ENCODE peak calls at places on chromosome X, in ten cellular contexts. K, B, Z, D, Q, E, P, J, H and A are unnamed samples.

GRCh38 chrX:340641-341423 is 22.2 kb upstream of the GTPBP6 start:
- DNase-seq in K (no peak), B (no peak), Z (no peak), D (no peak), Q (no peak), E (peak; percentile 56), P (no peak), J (no peak), H (no peak), A (no peak)

GRCh38 chrX:107654778-107655761 is 26.8 kb downstream of the PRPS1 start:
- DNase-seq in K (peak; percentile 40), B (peak; percentile 59), Z (peak; percentile 61), D (peak; percentile 88), Q (peak; percentile 81), E (peak; percentile 88), P (peak; percentile 51), J (peak; percentile 86), H (peak; percentile 77), A (peak; percentile 75)

GRCh38 chrX:40685352-40685918 is 38.1 kb upstream of the CXorf38 start:
- DNase-seq in K (no peak), B (no peak), Z (no peak), D (no peak), Q (no peak), E (no peak), P (no peak), J (no peak), H (no peak), A (no peak)

GRCh38 chrX:31889028-31889427 is 817.2 kb upstream of the FTHL17 start:
- DNase-seq in K (no peak), B (no peak), Z (no peak), D (no peak), Q (no peak), E (no peak), P (no peak), J (no peak), H (no peak), A (no peak)

GRCh38 chrX:153519569-153520285 is 2.3 kb downstream of the ATP2B3 start:
- DNase-seq in K (no peak), B (no peak), Z (no peak), D (no peak), Q (no peak), E (no peak), P (no peak), J (peak; percentile 23), H (no peak), A (no peak)

GRCh38 chrX:3697701-3698279 is 15.7 kb downstream of the PRKX start:
- DNase-seq in K (peak; percentile 20), B (no peak), Z (no peak), D (peak; percentile 18), Q (no peak), E (peak; percentile 67), P (no peak), J (no peak), H (no peak), A (no peak)

GRCh38 chrX:102154900-102155805 is 624 bp downstream of the BEX5 start:
- DNase-seq in K (no peak), B (no peak), Z (peak; percentile 25), D (no peak), Q (no peak), E (no peak), P (no peak), J (no peak), H (no peak), A (no peak)

GRCh38 chrX:26558719-26559386 is 342.9 kb downstream of the MAGEB5 start:
- DNase-seq in K (no peak), B (no peak), Z (no peak), D (no peak), Q (no peak), E (peak; percentile 52), P (no peak), J (no peak), H (no peak), A (no peak)

GRCh38 chrX:15838017-15838416 is 16.6 kb downstream of the AP1S2 start:
- DNase-seq in K (no peak), B (peak; percentile 10), Z (no peak), D (no peak), Q (no peak), E (no peak), P (no peak), J (peak; percentile 10), H (no peak), A (no peak)

GRCh38 chrX:153662266-153662665 is 11.3 kb downstream of the PNCK start:
- DNase-seq in K (no peak), B (peak; percentile 77), Z (peak; percentile 63), D (peak; percentile 68), Q (no peak), E (peak; percentile 71), P (no peak), J (no peak), H (peak; percentile 69), A (no peak)

GRCh38 chrX:146614693-146615524 is 194.7 kb upstream of the CXorf51B start:
- DNase-seq in K (no peak), B (no peak), Z (no peak), D (no peak), Q (no peak), E (no peak), P (no peak), J (no peak), H (no peak), A (no peak)

GRCh38 chrX:141314441-141314840 is 72.1 kb upstream of the SPANXC start:
- DNase-seq in K (no peak), B (no peak), Z (no peak), D (no peak), Q (no peak), E (no peak), P (no peak), J (peak; percentile 51), H (no peak), A (no peak)

GRCh38 chrX:7278356-7278755 is 130.4 kb upstream of the PUDP start:
- DNase-seq in K (no peak), B (no peak), Z (no peak), D (no peak), Q (no peak), E (no peak), P (no peak), J (no peak), H (no peak), A (no peak)

GRCh38 chrX:26050099-26050498 is 88.0 kb upstream of the MAGEB18 start:
- DNase-seq in K (no peak), B (no peak), Z (no peak), D (no peak), Q (no peak), E (no peak), P (no peak), J (peak; percentile 3), H (no peak), A (no peak)

GRCh38 chrX:69222103-69223090 is 57.1 kb upstream of the PJA1 start:
- DNase-seq in K (peak; percentile 43), B (peak; percentile 66), Z (peak; percentile 68), D (peak; percentile 84), Q (peak; percentile 1), E (peak; percentile 83), P (peak; percentile 17), J (peak; percentile 83), H (no peak), A (peak; percentile 4)

GRCh38 chrX:48683411-48683982 is at the start of gene WAS:
- DNase-seq in K (no peak), B (no peak), Z (no peak), D (no peak), Q (no peak), E (no peak), P (no peak), J (no peak), H (no peak), A (no peak)

GRCh38 chrX:66200855-66201795 is 37.1 kb downstream of the HEPH start:
- DNase-seq in K (no peak), B (peak; percentile 9), Z (no peak), D (peak; percentile 23), Q (no peak), E (no peak), P (no peak), J (peak; percentile 16), H (no peak), A (peak; percentile 3)

GRCh38 chrX:109475174-109475891 is 6.6 kb downstream of the GUCY2F start:
- DNase-seq in K (peak; percentile 17), B (peak; percentile 54), Z (peak; percentile 26), D (peak; percentile 67), Q (no peak), E (no peak), P (no peak), J (peak; percentile 62), H (no peak), A (no peak)
- TF ChIP-seq CTCF in K (peak; percentile 47), B (peak; percentile 50), Z (peak; percentile 50), D (peak; percentile 52), Q (peak; percentile 50), E (peak; percentile 9), P (peak; percentile 32), J (peak; percentile 70), H (peak; percentile 27), A (peak; percentile 67)

GRCh38 chrX:118823263-118824172 is at the start of gene ZCCHC12:
- DNase-seq in K (peak; percentile 20), B (peak; percentile 26), Z (peak; percentile 45), D (peak; percentile 65), Q (no peak), E (peak; percentile 75), P (no peak), J (peak; percentile 40), H (no peak), A (no peak)

GRCh38 chrX:118824173-118824782 is 654 bp downstream of the ZCCHC12 start:
- DNase-seq in K (no peak), B (no peak), Z (no peak), D (no peak), Q (no peak), E (no peak), P (no peak), J (no peak), H (no peak), A (no peak)
- H3K4me3 ChIP-seq in K (no peak overlapping the region), B (peak overlapping the region; percentile 39), Z (peak overlapping the region; percentile 40), D (no peak overlapping the region), Q (no peak overlapping the region), E (peak overlapping the region; percentile 30), P (peak overlapping the region; percentile 30), J (peak overlapping the region; percentile 61), H (peak overlapping the region; percentile 64), A (peak overlapping the region; percentile 7)

DNA sequence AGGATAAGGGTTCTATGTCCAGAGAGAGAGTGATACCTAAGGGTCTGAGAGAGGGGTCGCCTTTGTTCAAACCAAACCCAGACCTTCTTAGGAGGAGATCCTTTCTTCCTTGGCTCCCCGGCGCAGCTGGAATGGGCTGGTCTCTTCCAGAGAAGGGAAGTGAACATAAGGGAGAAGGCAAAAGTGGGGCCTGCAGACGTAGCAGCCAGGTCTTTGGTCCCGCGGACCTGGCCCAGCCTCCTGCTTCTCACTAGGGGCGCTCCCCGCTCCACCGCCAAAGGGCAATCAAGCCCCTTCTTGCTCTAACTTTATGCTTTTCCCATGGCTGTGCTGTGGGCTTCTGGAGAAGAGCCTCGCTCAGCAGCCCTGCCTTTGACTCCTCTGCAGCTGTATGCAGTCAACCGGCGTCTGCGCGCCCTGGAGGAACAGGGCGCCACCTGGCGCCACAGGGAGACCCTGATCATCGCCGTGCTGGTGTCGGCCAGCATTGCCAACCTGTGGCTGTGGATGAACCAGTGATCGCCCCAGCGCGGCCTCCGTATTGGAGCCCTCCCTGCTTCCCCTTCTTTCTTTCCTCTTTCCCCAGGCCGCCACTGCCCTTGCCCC is 6.5 kb downstream of the FATE1 start:
- DNase-seq in K (peak; percentile 21), B (peak; percentile 12), Z (peak; percentile 49), D (peak; percentile 68), Q (no peak), E (peak; percentile 58), P (no peak), J (no peak), H (no peak), A (no peak)
- TF ChIP-seq CTCF in K (peak; percentile 23), B (peak; percentile 13), Z (peak; percentile 26), D (peak; percentile 49), Q (peak; percentile 38), E (no peak), P (peak; percentile 42), J (no peak), H (no peak), A (peak; percentile 60)

GRCh38 chrX:11611161-11611560 is 54.6 kb downstream of the ARHGAP6 start:
- DNase-seq in K (no peak), B (no peak), Z (no peak), D (no peak), Q (no peak), E (no peak), P (no peak), J (no peak), H (no peak), A (no peak)
- H3K4me3 ChIP-seq in K (no peak overlapping the region), B (no peak overlapping the region), Z (no peak overlapping the region), D (no peak overlapping the region), Q (no peak overlapping the region), E (no peak overlapping the region), P (no peak overlapping the region), J (no peak overlapping the region), H (no peak overlapping the region), A (no peak overlapping the region)